ENCODE peak calls at places on chromosomes 5 and 9, in four cellular contexts. One of them, this sample, is unnamed.

GRCh38 chr5:65332591-65332990 is 149.1 kb downstream of the ADAMTS6 start:
- DNase-seq in lower lobe of right lung: no peak
- DNase-seq in CD8-positive, alpha-beta T cell: no peak
- DNase-seq in vagina: no peak
- DNase-seq in this sample: no peak

GRCh38 chr5:180704362-180704761 is 35.5 kb downstream of the OR2Y1 start:
- DNase-seq in lower lobe of right lung: no peak
- DNase-seq in CD8-positive, alpha-beta T cell: no peak
- DNase-seq in vagina: no peak
- DNase-seq in this sample: no peak

GRCh38 chr5:149486726-149487635 is 64.3 kb downstream of the CSNK1A1 start:
- DNase-seq in lower lobe of right lung: no peak
- DNase-seq in CD8-positive, alpha-beta T cell: no peak
- DNase-seq in vagina: no peak
- DNase-seq in this sample: no peak

GRCh38 chr9:5326893-5327548 is 12.7 kb downstream of the RLN1 start:
- DNase-seq in lower lobe of right lung: peak; percentile 78
- DNase-seq in CD8-positive, alpha-beta T cell: peak; percentile 26
- DNase-seq in vagina: no peak
- DNase-seq in this sample: no peak

GRCh38 chr5:147822686-147823491 is 8.6 kb downstream of the SPINK1 start:
- DNase-seq in lower lobe of right lung: no peak
- DNase-seq in CD8-positive, alpha-beta T cell: peak; percentile 39
- DNase-seq in vagina: no peak
- DNase-seq in this sample: peak; percentile 72

GRCh38 chr9:21801683-21802417 is 586 bp upstream of the MTAP start:
- DNase-seq in lower lobe of right lung: peak; percentile 85
- DNase-seq in CD8-positive, alpha-beta T cell: no peak
- DNase-seq in vagina: no peak
- DNase-seq in this sample: peak; percentile 68

GRCh38 chr9:124487491-124488182 is 19.6 kb downstream of the NR5A1 start:
- DNase-seq in lower lobe of right lung: no peak
- DNase-seq in CD8-positive, alpha-beta T cell: no peak
- DNase-seq in vagina: no peak
- DNase-seq in this sample: no peak

GRCh38 chr5:40464461-40464860 is 215.3 kb upstream of the PTGER4 start:
- DNase-seq in lower lobe of right lung: no peak
- DNase-seq in CD8-positive, alpha-beta T cell: no peak
- DNase-seq in vagina: no peak
- DNase-seq in this sample: no peak

GRCh38 chr9:26502311-26502710 is 390.3 kb downstream of the CAAP1 start:
- DNase-seq in lower lobe of right lung: no peak
- DNase-seq in CD8-positive, alpha-beta T cell: no peak
- DNase-seq in vagina: no peak
- DNase-seq in this sample: no peak

DNA sequence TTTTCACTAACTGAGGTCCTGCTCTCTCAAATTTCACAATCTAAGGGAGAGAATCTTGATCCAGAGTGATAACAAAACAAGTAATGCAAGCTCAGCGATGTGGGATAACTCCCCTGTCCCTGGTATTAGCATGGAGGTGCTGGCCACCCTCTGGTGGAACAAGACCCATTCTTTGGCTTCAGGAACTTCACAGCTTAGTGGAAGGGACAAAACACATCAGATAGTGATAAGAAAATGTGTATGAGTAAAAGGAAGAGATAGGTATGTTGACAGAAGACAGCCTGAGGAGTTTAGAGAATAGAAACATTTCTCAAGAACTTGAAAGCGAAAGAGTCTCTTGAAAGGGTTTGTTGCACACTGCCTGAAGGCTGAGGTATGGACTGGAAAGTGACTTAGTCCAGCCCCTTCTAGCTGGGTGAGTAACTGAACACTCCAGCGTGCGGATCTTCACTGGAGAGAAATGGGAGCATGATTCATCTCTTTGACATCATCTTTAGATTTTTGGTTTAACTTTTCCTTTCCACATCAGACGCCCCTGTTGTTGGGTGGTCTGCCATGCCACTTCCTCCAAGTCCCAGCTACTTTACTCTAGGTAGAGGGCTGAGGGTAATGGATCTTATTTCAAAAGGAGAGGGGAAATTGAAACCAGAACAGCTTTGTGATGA is 25.4 kb upstream of the ZSWIM6 start:
- DNase-seq in lower lobe of right lung: no peak
- DNase-seq in CD8-positive, alpha-beta T cell: no peak
- DNase-seq in vagina: peak; percentile 69
- DNase-seq in this sample: no peak
- H3K4me3 ChIP-seq in lower lobe of right lung: no peak overlapping the region
- H3K4me3 ChIP-seq in CD8-positive, alpha-beta T cell: no peak overlapping the region
- H3K4me3 ChIP-seq in vagina: no peak overlapping the region
- H3K4me3 ChIP-seq in this sample: no peak overlapping the region

GRCh38 chr5:144139586-144139985 is 30.9 kb downstream of the YIPF5 start:
- DNase-seq in lower lobe of right lung: no peak
- DNase-seq in CD8-positive, alpha-beta T cell: no peak
- DNase-seq in vagina: no peak
- DNase-seq in this sample: no peak
- TF ChIP-seq CTCF in lower lobe of right lung: no peak
- TF ChIP-seq CTCF in CD8-positive, alpha-beta T cell: no peak
- TF ChIP-seq CTCF in vagina: no peak
- TF ChIP-seq CTCF in this sample: no peak

GRCh38 chr5:139651502-139651862 is 3.3 kb downstream of the CXXC5 start:
- DNase-seq in lower lobe of right lung: peak; percentile 14
- DNase-seq in CD8-positive, alpha-beta T cell: no peak
- DNase-seq in vagina: no peak
- DNase-seq in this sample: no peak
- H3K4me3 ChIP-seq in lower lobe of right lung: peak overlapping the region; percentile 94
- H3K4me3 ChIP-seq in CD8-positive, alpha-beta T cell: no peak overlapping the region
- H3K4me3 ChIP-seq in vagina: peak overlapping the region; percentile 65
- H3K4me3 ChIP-seq in this sample: peak overlapping the region; percentile 90

DNA sequence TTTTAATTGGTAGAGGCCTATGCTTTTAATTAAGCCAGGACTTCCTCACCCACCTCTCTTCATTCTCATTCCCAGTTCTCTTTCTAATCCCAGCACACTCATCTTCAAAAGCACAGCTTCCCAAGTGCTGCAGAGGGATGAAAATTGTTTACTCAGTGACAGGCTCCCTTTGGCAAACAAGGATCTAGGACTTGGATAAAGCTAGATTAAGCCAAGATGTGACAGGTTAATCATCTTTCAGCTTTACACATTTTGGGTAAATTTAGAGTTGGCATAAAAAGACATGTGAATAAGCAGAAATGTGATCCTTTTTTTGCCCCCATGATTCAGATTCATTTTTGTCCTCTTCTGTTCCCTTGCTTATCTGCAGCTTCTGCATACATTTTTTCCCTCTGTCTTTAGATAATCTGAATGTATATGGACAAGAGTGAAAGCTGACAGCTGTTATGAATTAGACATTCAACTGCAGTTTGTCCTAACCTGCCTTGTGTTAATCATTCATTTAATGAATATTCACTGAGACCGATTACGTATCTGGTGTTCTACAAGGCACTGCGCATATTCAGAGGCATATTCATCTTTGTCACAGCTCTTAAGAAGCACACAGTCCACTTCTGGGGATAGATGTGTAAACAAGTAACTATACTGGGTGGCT is 19.5 kb downstream of the ADAMTSL1 start:
- DNase-seq in lower lobe of right lung: no peak
- DNase-seq in CD8-positive, alpha-beta T cell: no peak
- DNase-seq in vagina: no peak
- DNase-seq in this sample: no peak
- TF ChIP-seq CTCF in lower lobe of right lung: no peak
- TF ChIP-seq CTCF in CD8-positive, alpha-beta T cell: no peak
- TF ChIP-seq CTCF in vagina: no peak
- TF ChIP-seq CTCF in this sample: no peak

DNA sequence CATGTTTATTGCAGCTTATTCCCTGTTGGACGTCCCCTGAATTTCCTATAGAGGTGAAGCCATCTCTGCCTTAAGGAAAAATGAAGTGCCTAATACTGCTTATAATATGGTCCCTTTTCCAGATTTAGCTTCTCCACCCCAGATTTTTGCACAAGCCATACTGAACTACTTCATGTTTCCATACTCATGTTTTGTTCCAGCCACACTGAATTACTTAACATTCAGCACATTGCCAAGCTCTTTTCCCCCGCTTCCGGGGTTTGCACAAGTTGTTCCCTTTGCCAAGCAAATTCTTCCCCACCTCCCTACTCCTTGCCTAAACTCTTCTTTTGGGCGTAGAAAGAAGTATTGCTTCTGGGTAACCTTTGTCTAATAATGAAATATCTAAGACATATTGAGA is 1.7 kb upstream of the CNTRL start:
- DNase-seq in lower lobe of right lung: peak; percentile 57
- DNase-seq in CD8-positive, alpha-beta T cell: no peak
- DNase-seq in vagina: no peak
- DNase-seq in this sample: peak; percentile 19
- H3K4me3 ChIP-seq in lower lobe of right lung: peak overlapping the region; percentile 91
- H3K4me3 ChIP-seq in CD8-positive, alpha-beta T cell: no peak overlapping the region
- H3K4me3 ChIP-seq in vagina: no peak overlapping the region
- H3K4me3 ChIP-seq in this sample: no peak overlapping the region

GRCh38 chr5:59037041-59037440 is 454.2 kb downstream of the RAB3C start:
- DNase-seq in lower lobe of right lung: no peak
- DNase-seq in CD8-positive, alpha-beta T cell: no peak
- DNase-seq in vagina: no peak
- DNase-seq in this sample: no peak
- TF ChIP-seq CTCF in lower lobe of right lung: no peak
- TF ChIP-seq CTCF in CD8-positive, alpha-beta T cell: no peak
- TF ChIP-seq CTCF in vagina: no peak
- TF ChIP-seq CTCF in this sample: no peak

GRCh38 chr9:93467062-93467416 is 13.7 kb upstream of the FAM120AOS start:
- DNase-seq in lower lobe of right lung: no peak
- DNase-seq in CD8-positive, alpha-beta T cell: no peak
- DNase-seq in vagina: no peak
- DNase-seq in this sample: no peak
- H3K4me3 ChIP-seq in lower lobe of right lung: no peak overlapping the region
- H3K4me3 ChIP-seq in CD8-positive, alpha-beta T cell: no peak overlapping the region
- H3K4me3 ChIP-seq in vagina: no peak overlapping the region
- H3K4me3 ChIP-seq in this sample: no peak overlapping the region

DNA sequence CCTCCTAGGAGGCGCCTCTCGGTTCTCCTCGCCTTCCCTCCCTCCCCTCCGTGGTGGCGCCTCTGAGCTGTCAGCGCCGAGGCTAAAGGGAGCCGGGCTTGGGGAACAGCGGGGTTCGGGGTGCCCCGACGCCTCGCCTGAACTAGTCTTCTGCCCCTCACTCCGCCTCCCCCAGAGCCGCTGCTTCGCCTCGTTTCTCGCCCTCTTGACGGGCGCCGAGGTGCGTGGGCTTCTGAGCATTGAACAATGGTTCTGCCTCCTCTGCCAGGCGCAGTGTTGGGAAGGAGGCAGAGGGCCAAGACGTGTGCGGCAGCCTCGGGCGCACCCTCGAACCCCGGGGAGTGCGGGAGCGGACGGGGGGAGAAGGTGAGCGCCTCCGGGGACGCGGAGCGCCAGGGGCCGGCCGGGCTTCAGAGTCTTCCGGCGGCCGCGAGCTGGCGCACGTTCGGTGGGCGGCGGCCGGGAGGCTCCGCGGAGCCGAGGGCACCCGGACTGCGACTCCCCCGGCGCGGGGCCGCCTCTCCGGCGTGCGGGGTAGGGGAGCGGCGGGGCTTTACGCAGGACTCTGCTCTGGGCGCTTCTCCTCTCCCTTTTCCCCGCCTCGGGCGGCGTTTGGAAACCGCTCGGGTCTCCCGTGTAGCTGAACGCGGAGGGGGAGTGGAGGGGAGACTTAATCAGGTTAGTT is 916 bp downstream of the VLDLR start:
- DNase-seq in lower lobe of right lung: peak; percentile 54
- DNase-seq in CD8-positive, alpha-beta T cell: no peak
- DNase-seq in vagina: no peak
- DNase-seq in this sample: no peak
- TF ChIP-seq CTCF in lower lobe of right lung: no peak
- TF ChIP-seq CTCF in CD8-positive, alpha-beta T cell: no peak
- TF ChIP-seq CTCF in vagina: no peak
- TF ChIP-seq CTCF in this sample: no peak